ENCODE peak calls at places on chromosomes 6 and 20, in five cellular contexts. V is breast epithelium, G is RPMI7951, O is bronchial epithelial cell, L is 8988T. H is an unnamed sample.

GRCh38 chr6:39085129-39085528 is 29.9 kb downstream of the SAYSD1 start:
- DNase-seq in V (no peak), G (no peak), O (no peak), L (no peak), H (no peak)

GRCh38 chr6:164142312-164142711 is 727.8 kb downstream of the QKI start:
- DNase-seq in O (no peak), V (no peak), G (no peak), L (no peak), H (no peak)

GRCh38 chr6:170039156-170040114 is 251.4 kb downstream of the DLL1 start:
- DNase-seq in V (no peak), L (no peak), O (no peak), G (no peak), H (no peak)

GRCh38 chr20:18739785-18740184 is 73.8 kb upstream of the SCP2D1 start:
- DNase-seq in G (peak; percentile 16), V (no peak), L (no peak), O (no peak), H (no peak)

GRCh38 chr6:40587240-40588069 is at the start of gene LRFN2:
- DNase-seq in G (peak; percentile 59), O (peak; percentile 29), L (peak; percentile 80), V (peak; percentile 33), H (peak; percentile 41)

GRCh38 chr6:37369321-37370196 is 15.8 kb downstream of the RNF8 start:
- DNase-seq in L (no peak), G (peak; percentile 7), O (peak; percentile 64), V (no peak), H (no peak)

GRCh38 chr20:11814276-11814675 is 103.4 kb upstream of the BTBD3 start:
- DNase-seq in O (peak; percentile 74), L (no peak), G (no peak), V (no peak), H (no peak)

GRCh38 chr6:160750276-160750689 is 48.2 kb downstream of the PLG start:
- DNase-seq in V (no peak), G (no peak), O (peak; percentile 48), L (no peak), H (no peak)

GRCh38 chr6:11865926-11866325 is 87.3 kb upstream of the ADTRP start:
- DNase-seq in G (peak; percentile 75), O (peak; percentile 31), V (no peak), L (no peak), H (no peak)

GRCh38 chr6:37696841-37697735 is 595 bp downstream of the MDGA1 start:
- DNase-seq in O (no peak), G (peak; percentile 24), L (peak; percentile 69), V (no peak), H (peak; percentile 56)

GRCh38 chr6:41732601-41733348 is 2.6 kb downstream of the TFEB start:
- DNase-seq in L (no peak), G (peak; percentile 44), O (no peak), V (no peak), H (no peak)

GRCh38 chr20:25565578-25566157 is 19.7 kb downstream of the NINL start:
- DNase-seq in V (no peak), O (no peak), G (no peak), L (no peak), H (no peak)

GRCh38 chr6:119636060-119636459 is 286.5 kb upstream of the MAN1A1 start:
- DNase-seq in O (no peak), V (no peak), L (no peak), G (no peak), H (no peak)

GRCh38 chr20:45946149-45946970 is 11.9 kb downstream of the PCIF1 start:
- DNase-seq in G (no peak), L (no peak), O (peak; percentile 32), V (peak; percentile 65), H (no peak)

GRCh38 chr6:143734641-143735063 is 56.9 kb downstream of the PHACTR2 start:
- DNase-seq in V (no peak), L (no peak), G (peak; percentile 13), O (no peak), H (no peak)